ENCODE peak calls at places on chromosomes 11 and 22, in four cellular contexts. B is IMR-90, E is PC-3, Q is heart right ventricle. X is an unnamed sample.

GRCh38 chr11:62400760-62401159 is 18.1 kb upstream of the SCGB1A1 start:
- DNase-seq in B (peak; percentile 74), E (no peak), Q (peak; percentile 85), X (peak; percentile 52)

GRCh38 chr11:125457814-125458343 is 38.2 kb downstream of the FEZ1 start:
- DNase-seq in B (peak; percentile 81), E (no peak), Q (peak; percentile 66), X (peak; percentile 20)

GRCh38 chr11:96267001-96267489 is 76.0 kb downstream of the MAML2 start:
- DNase-seq in B (no peak), E (no peak), Q (no peak), X (no peak)

GRCh38 chr11:117604349-117604995 is 192.5 kb downstream of the DSCAML1 start:
- DNase-seq in B (peak; percentile 32), E (peak; percentile 12), Q (no peak), X (peak; percentile 14)

GRCh38 chr11:61728940-61729219 is 23.6 kb upstream of the MYRF start:
- DNase-seq in B (peak; percentile 50), E (peak; percentile 90), Q (no peak), X (no peak)

GRCh38 chr11:118133816-118134215 is 18.8 kb downstream of the SCN4B start:
- DNase-seq in B (no peak), E (no peak), Q (no peak), X (no peak)

GRCh38 chr11:93849201-93849600 is 1.2 kb downstream of the VSTM5 start:
- DNase-seq in B (no peak), E (no peak), Q (no peak), X (no peak)

GRCh38 chr11:129643031-129643721 is 172.5 kb upstream of the TMEM45B start:
- DNase-seq in B (peak; percentile 74), E (peak; percentile 98), Q (no peak), X (no peak)

GRCh38 chr22:30354644-30355043 is 2.0 kb downstream of the SF3A1 start:
- DNase-seq in B (no peak), E (no peak), Q (no peak), X (no peak)

GRCh38 chr22:19756288-19757128 is 4.1 kb upstream of the TBX1 start:
- DNase-seq in B (no peak), E (peak; percentile 66), Q (no peak), X (peak; percentile 65)

GRCh38 chr11:17397311-17398002 is 9.0 kb upstream of the KCNJ11 start:
- DNase-seq in B (no peak), E (no peak), Q (no peak), X (no peak)

GRCh38 chr11:9740202-9740881 is 76.5 kb downstream of the SWAP70 start:
- DNase-seq in B (no peak), E (peak; percentile 70), Q (no peak), X (no peak)

GRCh38 chr11:130146797-130147196 is 12.8 kb upstream of the ST14 start:
- DNase-seq in B (no peak), E (peak; percentile 45), Q (peak; percentile 47), X (peak; percentile 65)

GRCh38 chr11:106961518-106961917 is 56.8 kb downstream of the GUCY1A2 start:
- DNase-seq in B (peak; percentile 72), E (peak; percentile 81), Q (no peak), X (no peak)

GRCh38 chr11:110818032-110818687 is 105.9 kb upstream of the ARHGAP20 start:
- DNase-seq in B (peak; percentile 60), E (peak; percentile 47), Q (no peak), X (no peak)

GRCh38 chr11:76005746-76006145 is 190.7 kb downstream of the UVRAG start:
- DNase-seq in B (no peak), E (peak; percentile 68), Q (no peak), X (no peak)

GRCh38 chr11:46414466-46414796 is 22.9 kb upstream of the CHRM4 start:
- DNase-seq in B (no peak), E (no peak), Q (no peak), X (no peak)

GRCh38 chr22:31738566-31738965 is 11.4 kb downstream of the PRR14L start:
- DNase-seq in B (no peak), E (no peak), Q (no peak), X (no peak)

GRCh38 chr11:122673706-122674105 is 18.2 kb downstream of the UBASH3B start:
- DNase-seq in B (peak; percentile 71), E (peak; percentile 55), Q (no peak), X (no peak)

GRCh38 chr11:61173456-61173855 is 12.2 kb upstream of the VPS37C start:
- DNase-seq in B (peak; percentile 34), E (peak; percentile 84), Q (no peak), X (no peak)

GRCh38 chr11:82465481-82465880 is 268.2 kb downstream of the FAM181B start:
- DNase-seq in B (no peak), E (no peak), Q (no peak), X (no peak)

GRCh38 chr22:45290410-45290936 is 5.7 kb downstream of the UPK3A start:
- DNase-seq in B (peak; percentile 83), E (peak; percentile 64), Q (no peak), X (peak; percentile 33)

GRCh38 chr11:18071098-18071705 is 25.1 kb upstream of the TPH1 start:
- DNase-seq in B (peak; percentile 81), E (no peak), Q (no peak), X (no peak)

GRCh38 chr22:36164621-36165020 is 4.1 kb upstream of the APOL3 start:
- DNase-seq in B (no peak), E (no peak), Q (no peak), X (no peak)

GRCh38 chr22:49303781-49304461 is 523.8 kb downstream of the BRD1 start:
- DNase-seq in B (no peak), E (no peak), Q (no peak), X (no peak)

GRCh38 chr11:113994077-113994954 is 19.4 kb downstream of the HTR3A start:
- DNase-seq in B (no peak), E (peak; percentile 43), Q (peak; percentile 18), X (no peak)

GRCh38 chr22:30305519-30305905 is 16.2 kb upstream of the CASTOR1 start:
- DNase-seq in B (no peak), E (no peak), Q (peak; percentile 78), X (peak; percentile 51)

GRCh38 chr11:131823772-131824171 is 453.4 kb downstream of the NTM start:
- DNase-seq in B (no peak), E (no peak), Q (no peak), X (no peak)

GRCh38 chr11:70247042-70247709 is 23.3 kb upstream of the PPFIA1 start:
- DNase-seq in B (peak; percentile 34), E (peak; percentile 30), Q (no peak), X (no peak)

GRCh38 chr11:113370634-113371033 is 16.9 kb upstream of the ANKK1 start:
- DNase-seq in B (no peak), E (no peak), Q (no peak), X (no peak)

GRCh38 chr22:19213001-19213400 is 34.5 kb upstream of the SLC25A1 start:
- DNase-seq in B (no peak), E (no peak), Q (no peak), X (no peak)

GRCh38 chr11:14029971-14030531 is 67.5 kb downstream of the SPON1 start:
- DNase-seq in B (peak; percentile 81), E (peak; percentile 84), Q (peak; percentile 65), X (peak; percentile 50)

GRCh38 chr11:130677486-130678153 is 229.2 kb downstream of the ADAMTS15 start:
- DNase-seq in B (peak; percentile 70), E (peak; percentile 57), Q (peak; percentile 46), X (no peak)

GRCh38 chr11:2724653-2725366 is 25.0 kb upstream of the KCNQ1OT1 start:
- DNase-seq in B (no peak), E (no peak), Q (no peak), X (no peak)

GRCh38 chr11:2724114-2724513 is 24.3 kb upstream of the KCNQ1OT1 start:
- DNase-seq in B (no peak), E (no peak), Q (no peak), X (no peak)

GRCh38 chr11:2726964-2727363 is 27.2 kb upstream of the KCNQ1OT1 start:
- DNase-seq in B (no peak), E (no peak), Q (no peak), X (no peak)

GRCh38 chr11:2728128-2728662 is 28.4 kb upstream of the KCNQ1OT1 start:
- DNase-seq in B (no peak), E (no peak), Q (no peak), X (peak; percentile 17)

GRCh38 chr11:2725367-2726300 is 25.8 kb upstream of the KCNQ1OT1 start:
- DNase-seq in B (peak; percentile 26), E (no peak), Q (peak; percentile 34), X (peak; percentile 42)
- H3K27ac ChIP-seq in B (no peak overlapping the region), E (no peak overlapping the region), Q (no peak overlapping the region), X (peak overlapping the region; percentile 87)

DNA sequence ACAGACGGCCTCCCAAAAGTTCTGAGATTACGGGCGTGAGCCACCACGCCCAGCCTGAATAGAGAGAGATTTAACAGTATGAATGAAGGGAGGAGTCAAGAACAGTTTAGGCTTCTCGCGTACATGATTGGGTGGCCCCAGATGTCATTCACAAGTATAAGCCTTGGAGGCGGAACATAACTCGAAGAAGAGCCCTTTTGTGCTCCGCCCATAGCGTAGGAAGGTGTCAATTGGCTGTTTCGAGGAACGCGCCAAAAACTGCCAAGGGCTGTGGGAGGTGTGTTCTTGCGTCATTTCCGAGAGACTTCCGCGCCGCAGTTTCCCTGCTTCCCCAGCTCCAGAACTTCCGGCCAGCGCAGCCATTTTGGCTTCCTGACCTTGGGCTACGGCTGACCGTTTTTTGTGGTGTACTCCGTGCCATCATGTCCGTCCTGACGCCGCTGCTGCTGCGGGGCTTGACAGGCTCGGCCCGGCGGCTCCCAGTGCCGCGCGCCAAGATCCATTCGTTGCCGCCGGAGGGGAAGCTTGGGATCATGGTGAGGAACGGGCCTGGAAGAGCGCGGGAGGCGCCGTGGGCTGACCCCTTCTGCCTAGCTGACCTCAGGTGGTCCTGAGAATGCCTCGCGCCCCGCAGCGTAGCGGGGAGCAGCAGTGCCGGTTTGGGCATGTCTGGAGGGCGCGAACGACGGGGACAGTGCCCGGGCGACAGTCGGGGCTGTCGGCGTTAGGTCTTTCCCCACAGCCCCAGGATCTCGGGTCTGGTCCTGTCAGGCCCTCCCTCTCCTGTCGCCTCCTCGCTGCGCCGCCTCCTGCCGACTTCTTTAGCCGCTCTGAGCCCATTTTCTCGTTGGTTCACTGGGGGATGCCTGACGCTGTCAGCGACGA is at the start of gene COX8A:
- DNase-seq in B (peak; percentile 100), E (peak; percentile 100), Q (peak; percentile 99), X (peak; percentile 99)
- H3K4me3 ChIP-seq in B (peak within 1 kb of the TSS; percentile 82), E (peak within 1 kb of the TSS; percentile 98), Q (peak within 1 kb of the TSS; percentile 57), X (peak within 1 kb of the TSS; percentile 42)

GRCh38 chr11:120334332-120334731 is 1.9 kb upstream of the ARHGEF12 start:
- DNase-seq in B (no peak), E (no peak), Q (no peak), X (no peak)

GRCh38 chr11:120334894-120335462 is 1.2 kb upstream of the ARHGEF12 start:
- DNase-seq in B (peak; percentile 94), E (peak; percentile 96), Q (peak; percentile 87), X (peak; percentile 78)

GRCh38 chr11:120335928-120336640 is at the start of gene ARHGEF12:
- DNase-seq in B (peak; percentile 97), E (peak; percentile 97), Q (peak; percentile 98), X (peak; percentile 95)

GRCh38 chr11:120336641-120337132 is 474 bp downstream of the ARHGEF12 start:
- DNase-seq in B (peak; percentile 20), E (peak; percentile 43), Q (peak; percentile 47), X (no peak)

DNA sequence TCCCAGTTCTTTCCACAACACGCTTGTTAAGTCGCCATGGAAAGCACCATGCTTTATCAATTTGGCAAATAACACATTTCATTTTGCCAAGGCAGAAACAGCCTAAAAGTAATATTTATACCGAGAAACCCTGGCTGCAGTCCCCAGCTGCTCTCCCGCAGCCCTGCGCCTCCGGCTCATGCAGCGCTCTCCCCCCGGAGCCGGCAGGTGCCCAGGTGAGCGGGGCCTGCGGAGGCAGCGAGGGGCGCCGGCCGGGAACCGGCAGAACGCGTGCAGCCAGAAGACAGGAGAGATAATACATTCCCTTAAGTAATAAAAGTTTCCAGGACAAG is 651 bp upstream of the ARHGEF12 start:
- DNase-seq in B (peak; percentile 34), E (peak; percentile 47), Q (no peak), X (peak; percentile 68)
- H3K4me1 ChIP-seq in B (peaks cover 8% of the 10 kb centered on the region), E (peaks cover 60% of the 10 kb centered on the region), Q (peaks cover 46% of the 10 kb centered on the region), X (peaks cover 51% of the 10 kb centered on the region)

GRCh38 chr22:38292694-38293093 is 19.9 kb upstream of the TMEM184B start:
- DNase-seq in B (no peak), E (no peak), Q (no peak), X (no peak)
- H3K27ac ChIP-seq in B (no peak overlapping the region), E (no peak overlapping the region), Q (peak overlapping the region; percentile 59), X (no peak overlapping the region)

X was measured in body of pancreas.